ENCODE peak calls at places on chromosomes 12 and 14, in four cellular contexts. V is T-helper 2 cell; W is activated T-cell treated with anti-CD3 and anti-CD28 coated beads, Interleukin-2, amount 50 U/mL, for 4 hours; A is NCI-H460. J is an unnamed sample.

GRCh38 chr14:104355101-104355691 is 216.8 kb downstream of the KIF26A start:
- DNase-seq in V (no peak), W (peak), A (no peak), J (peak)

GRCh38 chr12:21065845-21066244 is 65.1 kb upstream of the SLCO1B1 start:
- DNase-seq in A (no peak), W (no peak), V (no peak), J (no peak)

GRCh38 chr12:124428792-124429281 is 133.9 kb downstream of the RFLNA start:
- DNase-seq in V (no peak), W (no peak), A (no peak), J (no peak)

GRCh38 chr12:128551266-128552025 is 272.3 kb downstream of the SLC15A4 start:
- DNase-seq in W (no peak), V (no peak), A (no peak), J (no peak)

GRCh38 chr14:97120204-97121120 is 323.3 kb downstream of the VRK1 start:
- DNase-seq in A (no peak), W (peak), V (peak), J (peak)

GRCh38 chr12:16670456-16671050 is 64.6 kb upstream of the LMO3 start:
- DNase-seq in V (no peak), W (no peak), A (no peak), J (no peak)

GRCh38 chr12:131867891-131868675 is 26.3 kb upstream of the ULK1 start:
- DNase-seq in A (no peak), V (no peak), W (no peak), J (no peak)

GRCh38 chr12:80222261-80222660 is 122.9 kb downstream of the OTOGL start:
- DNase-seq in V (no peak), W (no peak), A (no peak), J (no peak)

J was measured in activated naive CD4-positive, alpha-beta T cell treated with anti-CD3 and anti-CD28 coated beads, Interleukin-2, amount 50 U/mL, for 16 hours.